ENCODE peak calls at places on chromosome 11, in nine cellular contexts. A is GM13977; J is Daoy; W is NCI-H1105 treated with DMSO at 0.1 percent for 48 hours; R is EL; N is NCI-H2171 treated with DMSO at 0.1 percent for 48 hours; U is mucosa of gallbladder; Q is amygdala; Z is effector CD4-positive, alpha-beta T cell. I is an unnamed sample.

GRCh38 chr11:95767498-95767897 is 22.1 kb downstream of the FAM76B start:
- DNase-seq in A (no peak), J (no peak), W (no peak), R (peak), N (no peak), U (no peak), Q (no peak), Z (no peak), I (peak)

GRCh38 chr11:86395061-86395551 is 20.4 kb downstream of the CCDC81 start:
- DNase-seq in A (no peak), J (no peak), W (no peak), R (peak), N (no peak), U (no peak), Q (no peak), Z (no peak), I (peak)

GRCh38 chr11:108508653-108509593 is 10.7 kb upstream of the POGLUT3 start:
- DNase-seq in A (no peak), J (no peak), W (no peak), R (no peak), N (no peak), U (no peak), Q (no peak), Z (no peak), I (no peak)

GRCh38 chr11:118961591-118961990 is 5.5 kb downstream of the UPK2 start:
- DNase-seq in A (no peak), J (no peak), W (no peak), R (no peak), N (no peak), U (no peak), Q (no peak), Z (no peak), I (no peak)

GRCh38 chr11:68968306-68969255 is 12.2 kb downstream of the MRGPRD start:
- DNase-seq in A (no peak), J (no peak), W (no peak), R (no peak), N (no peak), U (no peak), Q (no peak), Z (no peak), I (no peak)

GRCh38 chr11:94768602-94769511 is 701 bp downstream of the AMOTL1 start:
- DNase-seq in A (peak), J (peak), W (peak), R (peak), N (no peak), U (no peak), Q (no peak), Z (no peak), I (peak)

GRCh38 chr11:70527429-70528045 is 129.2 kb downstream of the CTTN start:
- DNase-seq in A (no peak), J (no peak), W (no peak), R (no peak), N (no peak), U (no peak), Q (no peak), Z (no peak), I (no peak)

GRCh38 chr11:130772266-130773227 is 143.7 kb downstream of the SNX19 start:
- DNase-seq in A (no peak), J (peak), W (no peak), R (peak), N (no peak), U (peak), Q (no peak), Z (no peak), I (peak)

GRCh38 chr11:57459112-57460016 is 964 bp upstream of the RTN4RL2 start:
- DNase-seq in A (no peak), J (peak), W (peak), R (no peak), N (peak), U (no peak), Q (no peak), Z (no peak), I (no peak)

GRCh38 chr11:14179126-14179820 is 179.7 kb downstream of the RRAS2 start:
- DNase-seq in A (no peak), J (no peak), W (no peak), R (peak), N (no peak), U (no peak), Q (no peak), Z (no peak), I (peak)

GRCh38 chr11:9893474-9893873 is 229.6 kb downstream of the SWAP70 start:
- DNase-seq in A (no peak), J (peak), W (no peak), R (no peak), N (no peak), U (no peak), Q (no peak), Z (no peak), I (peak)

GRCh38 chr11:77559686-77560425 is 29.9 kb upstream of the AQP11 start:
- DNase-seq in A (no peak), J (peak), W (no peak), R (peak), N (no peak), U (peak), Q (no peak), Z (no peak), I (peak)

GRCh38 chr11:93476796-93477195 is 66.4 kb downstream of the SMCO4 start:
- DNase-seq in A (no peak), J (no peak), W (no peak), R (peak), N (no peak), U (no peak), Q (no peak), Z (no peak), I (peak)

GRCh38 chr11:19763315-19763714 is 50.7 kb downstream of the NAV2 start:
- DNase-seq in A (no peak), J (no peak), W (no peak), R (no peak), N (no peak), U (no peak), Q (no peak), Z (no peak), I (no peak)

GRCh38 chr11:8257003-8257664 is 6.5 kb downstream of the LMO1 start:
- DNase-seq in A (no peak), J (no peak), W (no peak), R (no peak), N (peak), U (no peak), Q (no peak), Z (no peak), I (no peak)

GRCh38 chr11:124917115-124917637 is 1.9 kb upstream of the HEPN1 start:
- DNase-seq in A (no peak), J (no peak), W (no peak), R (peak), N (peak), U (no peak), Q (peak), Z (no peak), I (no peak)

GRCh38 chr11:58730507-58731089 is 1.1 kb downstream of the GLYAT start:
- DNase-seq in A (no peak), J (no peak), W (no peak), R (peak), N (no peak), U (no peak), Q (no peak), Z (no peak), I (no peak)

GRCh38 chr11:66950113-66950535 is 8.1 kb downstream of the PC start:
- DNase-seq in A (no peak), J (peak), W (no peak), R (peak), N (peak), U (no peak), Q (no peak), Z (no peak), I (peak)

GRCh38 chr11:35227551-35228341 is 88.8 kb downstream of the CD44 start:
- DNase-seq in A (no peak), J (no peak), W (no peak), R (no peak), N (no peak), U (no peak), Q (no peak), Z (no peak), I (no peak)

I was measured in M059J.